ENCODE peak calls at places on chromosomes 12 and 14, in ten cellular contexts. S is GM12878, W is uterus, R is lower leg skin, U is stomach, P is A549, G is HCT116, B is esophagus squamous epithelium, C is Peyer's patch, D is K562. I is an unnamed sample.

GRCh38 chr14:46840971-46841729 is 189.6 kb upstream of the RPL10L start:
- DNase-seq in S (no peak), W (no peak), R (no peak), U (no peak), P (peak; percentile 27), G (no peak), B (no peak), C (no peak), D (no peak), I (no peak)

GRCh38 chr14:34890937-34891336 is 15.8 kb upstream of the BAZ1A start:
- DNase-seq in S (no peak), W (no peak), R (no peak), U (no peak), P (no peak), G (no peak), B (no peak), C (no peak), D (no peak), I (no peak)

GRCh38 chr12:77924703-77925102 is 94.0 kb downstream of the NAV3 start:
- DNase-seq in S (no peak), W (no peak), R (no peak), U (no peak), P (no peak), G (no peak), B (no peak), C (no peak), D (no peak), I (no peak)

GRCh38 chr12:96183734-96184370 is 10.3 kb upstream of the ELK3 start:
- DNase-seq in S (no peak), W (no peak), R (no peak), U (no peak), P (no peak), G (no peak), B (no peak), C (no peak), D (peak; percentile 33), I (no peak)

GRCh38 chr14:34437729-34438080 is 24.3 kb downstream of the SPTSSA start:
- DNase-seq in S (no peak), W (no peak), R (no peak), U (no peak), P (no peak), G (no peak), B (no peak), C (no peak), D (no peak), I (no peak)

GRCh38 chr14:59679872-59680271 is 103.3 kb upstream of the CCDC175 start:
- DNase-seq in S (no peak), W (no peak), R (peak; percentile 27), U (no peak), P (no peak), G (no peak), B (no peak), C (no peak), D (no peak), I (no peak)

GRCh38 chr14:99803106-99803437 is 9.9 kb downstream of the EML1 start:
- DNase-seq in S (no peak), W (no peak), R (no peak), U (no peak), P (no peak), G (no peak), B (no peak), C (no peak), D (no peak), I (no peak)

GRCh38 chr12:111529424-111530368 is 69.4 kb downstream of the ATXN2 start:
- DNase-seq in S (peak; percentile 24), W (peak; percentile 43), R (no peak), U (peak; percentile 29), P (peak; percentile 74), G (peak; percentile 34), B (no peak), C (peak; percentile 70), D (peak; percentile 77), I (peak; percentile 20)

GRCh38 chr12:34387711-34388635 is 365.7 kb downstream of the ALG10 start:
- DNase-seq in S (no peak), W (no peak), R (no peak), U (no peak), P (no peak), G (no peak), B (no peak), C (no peak), D (no peak), I (no peak)

GRCh38 chr14:24289649-24290283 is 9.8 kb downstream of the DHRS1 start:
- DNase-seq in S (no peak), W (no peak), R (no peak), U (no peak), P (no peak), G (no peak), B (no peak), C (no peak), D (no peak), I (no peak)

GRCh38 chr14:89660183-89660582 is 243.2 kb upstream of the FOXN3 start:
- DNase-seq in S (no peak), W (peak; percentile 21), R (no peak), U (no peak), P (no peak), G (no peak), B (no peak), C (no peak), D (no peak), I (no peak)

GRCh38 chr12:16605666-16606116 is 271 bp downstream of the LMO3 start:
- DNase-seq in S (no peak), W (peak; percentile 20), R (no peak), U (no peak), P (no peak), G (no peak), B (no peak), C (no peak), D (no peak), I (no peak)

GRCh38 chr12:89040146-89040964 is 311.9 kb downstream of the DUSP6 start:
- DNase-seq in S (no peak), W (no peak), R (no peak), U (peak; percentile 33), P (no peak), G (no peak), B (no peak), C (peak; percentile 86), D (peak; percentile 30), I (no peak)

GRCh38 chr14:77027538-77028383 is 747 bp downstream of the IRF2BPL start:
- DNase-seq in S (no peak), W (peak; percentile 85), R (no peak), U (peak; percentile 64), P (peak; percentile 81), G (no peak), B (no peak), C (peak; percentile 87), D (peak; percentile 78), I (peak; percentile 86)

GRCh38 chr12:103169-103981 is 36.8 kb downstream of the IQSEC3 start:
- DNase-seq in S (no peak), W (no peak), R (no peak), U (no peak), P (peak; percentile 73), G (peak; percentile 44), B (no peak), C (no peak), D (peak; percentile 80), I (no peak)

GRCh38 chr14:81737938-81738337 is 204.3 kb upstream of the SEL1L start:
- DNase-seq in S (no peak), W (no peak), R (no peak), U (no peak), P (no peak), G (no peak), B (no peak), C (no peak), D (no peak), I (no peak)

GRCh38 chr12:30847259-30847658 is 79.3 kb upstream of the TSPAN11 start:
- DNase-seq in S (peak; percentile 28), W (no peak), R (no peak), U (no peak), P (peak; percentile 81), G (peak; percentile 62), B (no peak), C (no peak), D (peak; percentile 81), I (no peak)

GRCh38 chr12:121794532-121795028 is 1.1 kb upstream of the RHOF start:
- DNase-seq in S (no peak), W (peak; percentile 56), R (no peak), U (no peak), P (no peak), G (no peak), B (no peak), C (peak; percentile 70), D (no peak), I (peak; percentile 54)
- TF ChIP-seq POLR2A in S (no peak), W (no peak), R (no peak), U (no peak), P (no peak), G (no peak), B (no peak), C (no peak), D (peak; percentile 58), I (no peak)

GRCh38 chr12:124252964-124253363 is 41.9 kb upstream of the RFLNA start:
- DNase-seq in S (no peak), W (no peak), R (no peak), U (no peak), P (no peak), G (no peak), B (no peak), C (no peak), D (no peak), I (no peak)
- H3K4me3 ChIP-seq in S (no peak overlapping the region), W (no peak overlapping the region), R (no peak overlapping the region), U (no peak overlapping the region), P (no peak overlapping the region), G (no peak overlapping the region), B (no peak overlapping the region), C (no peak overlapping the region), D (no peak overlapping the region), I (no peak overlapping the region)

DNA sequence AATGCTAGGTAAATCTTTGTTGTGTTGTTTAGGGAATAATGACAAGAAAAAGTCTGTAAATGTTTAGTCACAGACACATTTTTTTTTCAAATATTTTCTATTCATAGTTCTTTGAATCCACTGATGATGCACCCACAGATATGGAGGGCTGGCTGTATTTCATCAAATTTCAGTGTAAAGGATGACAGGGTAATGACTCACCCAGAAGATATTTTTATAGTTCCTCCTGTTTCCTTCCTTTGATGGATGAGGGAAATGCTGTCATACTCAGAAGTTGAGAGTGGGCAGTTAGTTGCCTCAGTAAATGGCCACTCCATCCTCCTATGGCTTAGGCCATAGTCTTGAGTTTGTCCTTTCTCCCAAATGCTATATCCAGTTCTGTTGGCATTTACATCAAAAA is 76.9 kb upstream of the REP15 start:
- DNase-seq in S (no peak), W (no peak), R (no peak), U (no peak), P (peak; percentile 78), G (peak; percentile 81), B (no peak), C (no peak), D (peak; percentile 10), I (no peak)
- TF ChIP-seq POLR2A in S (no peak), W (no peak), R (no peak), U (no peak), P (no peak), G (no peak), B (no peak), C (no peak), D (no peak), I (no peak)

DNA sequence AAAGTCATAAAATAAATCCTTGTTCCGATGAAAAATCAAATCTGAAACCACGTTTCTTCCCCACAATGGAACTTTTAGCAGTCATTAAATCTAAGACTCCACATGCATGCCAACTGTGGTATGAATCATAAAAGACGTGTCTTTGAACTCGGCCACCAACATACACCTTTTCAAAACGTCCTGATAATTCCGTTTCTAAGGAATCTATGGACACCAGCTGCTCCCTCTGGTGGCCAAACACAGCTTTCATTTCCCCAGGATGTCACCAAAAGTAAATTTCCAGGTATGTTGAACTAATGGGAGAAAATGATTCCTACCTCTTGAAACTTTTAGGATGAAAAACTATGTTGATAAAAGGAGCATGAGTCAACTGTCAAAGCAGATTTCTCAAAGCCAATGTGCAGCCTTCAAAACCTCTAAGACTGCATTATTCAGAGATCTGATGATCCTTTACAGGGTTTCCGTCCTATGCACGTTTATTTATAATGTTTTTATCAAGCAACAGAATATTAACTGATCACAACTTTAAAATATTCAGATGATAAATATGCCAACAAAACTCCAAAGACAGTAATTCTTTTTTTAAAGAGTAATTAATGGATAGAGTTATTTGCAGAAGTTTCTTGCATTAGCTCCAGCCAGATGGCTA is 96.2 kb downstream of the CIT start:
- DNase-seq in S (no peak), W (no peak), R (peak; percentile 21), U (peak; percentile 78), P (peak; percentile 57), G (peak; percentile 39), B (no peak), C (peak; percentile 81), D (peak; percentile 62), I (peak; percentile 36)
- H3K4me3 ChIP-seq in S (no peak overlapping the region), W (no peak overlapping the region), R (no peak overlapping the region), U (no peak overlapping the region), P (no peak overlapping the region), G (no peak overlapping the region), B (no peak overlapping the region), C (no peak overlapping the region), D (no peak overlapping the region), I (no peak overlapping the region)

I was measured in heart left ventricle.